ENCODE peak calls at places on chromosome 12, in five cellular contexts. One of them, this sample, is unnamed.

GRCh38 chr12:19196959-19197630 is 67.6 kb downstream of the PLEKHA5 start:
- DNase-seq in fibroblast of the conjunctiva: no peak
- DNase-seq in kidney: no peak
- DNase-seq in posterior vena cava: no peak
- DNase-seq in activated CD4-positive, alpha-beta T cell treated with anti-CD3 and anti-CD28 coated beads, Interleukin-2, amount 50 U/mL, for 24 hours: no peak
- DNase-seq in this sample: no peak

GRCh38 chr12:34595749-34596733 is 573.7 kb downstream of the ALG10 start:
- DNase-seq in kidney: peak; percentile 60
- DNase-seq in activated CD4-positive, alpha-beta T cell treated with anti-CD3 and anti-CD28 coated beads, Interleukin-2, amount 50 U/mL, for 24 hours: no peak
- DNase-seq in posterior vena cava: peak; percentile 69
- DNase-seq in fibroblast of the conjunctiva: no peak
- DNase-seq in this sample: no peak

GRCh38 chr12:19431407-19432308 is 7.6 kb upstream of the AEBP2 start:
- DNase-seq in fibroblast of the conjunctiva: peak; percentile 51
- DNase-seq in activated CD4-positive, alpha-beta T cell treated with anti-CD3 and anti-CD28 coated beads, Interleukin-2, amount 50 U/mL, for 24 hours: peak; percentile 4
- DNase-seq in kidney: no peak
- DNase-seq in posterior vena cava: no peak
- DNase-seq in this sample: no peak

GRCh38 chr12:15726029-15726756 is 63.0 kb downstream of the EPS8 start:
- DNase-seq in activated CD4-positive, alpha-beta T cell treated with anti-CD3 and anti-CD28 coated beads, Interleukin-2, amount 50 U/mL, for 24 hours: no peak
- DNase-seq in posterior vena cava: no peak
- DNase-seq in fibroblast of the conjunctiva: no peak
- DNase-seq in kidney: no peak
- DNase-seq in this sample: no peak

GRCh38 chr12:121334513-121335343 is 17.5 kb downstream of the ANAPC5 start:
- DNase-seq in activated CD4-positive, alpha-beta T cell treated with anti-CD3 and anti-CD28 coated beads, Interleukin-2, amount 50 U/mL, for 24 hours: peak; percentile 26
- DNase-seq in posterior vena cava: no peak
- DNase-seq in kidney: no peak
- DNase-seq in fibroblast of the conjunctiva: peak; percentile 78
- DNase-seq in this sample: peak; percentile 44

GRCh38 chr12:91355150-91356006 is 172.8 kb upstream of the DCN start:
- DNase-seq in fibroblast of the conjunctiva: peak; percentile 75
- DNase-seq in kidney: peak; percentile 74
- DNase-seq in activated CD4-positive, alpha-beta T cell treated with anti-CD3 and anti-CD28 coated beads, Interleukin-2, amount 50 U/mL, for 24 hours: peak; percentile 27
- DNase-seq in posterior vena cava: peak; percentile 86
- DNase-seq in this sample: no peak

GRCh38 chr12:44616385-44616784 is 259.7 kb downstream of the NELL2 start:
- DNase-seq in kidney: no peak
- DNase-seq in posterior vena cava: no peak
- DNase-seq in fibroblast of the conjunctiva: no peak
- DNase-seq in activated CD4-positive, alpha-beta T cell treated with anti-CD3 and anti-CD28 coated beads, Interleukin-2, amount 50 U/mL, for 24 hours: no peak
- DNase-seq in this sample: no peak

GRCh38 chr12:52703424-52703823 is at the start of gene KRT77:
- DNase-seq in posterior vena cava: peak; percentile 11
- DNase-seq in fibroblast of the conjunctiva: no peak
- DNase-seq in activated CD4-positive, alpha-beta T cell treated with anti-CD3 and anti-CD28 coated beads, Interleukin-2, amount 50 U/mL, for 24 hours: no peak
- DNase-seq in kidney: no peak
- DNase-seq in this sample: no peak

GRCh38 chr12:95637471-95638155 is 86.3 kb upstream of the USP44 start:
- DNase-seq in kidney: no peak
- DNase-seq in fibroblast of the conjunctiva: no peak
- DNase-seq in posterior vena cava: no peak
- DNase-seq in activated CD4-positive, alpha-beta T cell treated with anti-CD3 and anti-CD28 coated beads, Interleukin-2, amount 50 U/mL, for 24 hours: no peak
- DNase-seq in this sample: no peak

GRCh38 chr12:23350808-23351207 is 598.7 kb downstream of the SOX5 start:
- DNase-seq in kidney: no peak
- DNase-seq in fibroblast of the conjunctiva: no peak
- DNase-seq in activated CD4-positive, alpha-beta T cell treated with anti-CD3 and anti-CD28 coated beads, Interleukin-2, amount 50 U/mL, for 24 hours: no peak
- DNase-seq in posterior vena cava: no peak
- DNase-seq in this sample: no peak